ENCODE peak calls at places on chromosomes 1 and 21, in nine cellular contexts. W, Z, T, F, L, N, S, U and P are unnamed samples.

GRCh38 chr1:38140025-38140487 is 93.5 kb upstream of the POU3F1 start:
- DNase-seq in U (peak; percentile 24), T (no peak), W (no peak), N (no peak), F (no peak), L (no peak), Z (no peak), S (no peak), P (no peak)

GRCh38 chr1:246724725-246725095 is 501 bp downstream of the SCCPDH start:
- DNase-seq in U (peak; percentile 46), L (no peak), S (no peak), Z (no peak), N (no peak), T (no peak), F (no peak), W (peak; percentile 64), P (peak; percentile 60)

GRCh38 chr1:169120066-169120465 is 13.6 kb downstream of the ATP1B1 start:
- DNase-seq in U (peak; percentile 80), W (no peak), Z (no peak), S (peak; percentile 46), T (no peak), L (no peak), F (no peak), N (no peak), P (no peak)

GRCh38 chr21:45634511-45635183 is 8.9 kb upstream of the PCBP3 start:
- DNase-seq in N (no peak), U (peak; percentile 18), W (peak; percentile 26), S (no peak), Z (no peak), L (no peak), T (no peak), F (no peak), P (no peak)

GRCh38 chr1:223341111-223341510 is 22.9 kb downstream of the SUSD4 start:
- DNase-seq in F (no peak), W (peak; percentile 37), N (peak; percentile 80), U (peak; percentile 56), L (peak; percentile 61), S (no peak), Z (no peak), T (no peak), P (peak; percentile 38)

GRCh38 chr1:27299385-27300252 is 22.3 kb upstream of the TMEM222 start:
- DNase-seq in W (peak; percentile 98), U (peak; percentile 100), S (peak; percentile 99), F (no peak), T (peak; percentile 51), N (peak; percentile 85), Z (no peak), L (peak; percentile 50), P (peak; percentile 85)

GRCh38 chr1:161885013-161885412 is 118.9 kb downstream of the ATF6 start:
- DNase-seq in F (no peak), W (peak; percentile 94), U (peak; percentile 93), L (no peak), S (peak; percentile 78), T (no peak), Z (no peak), N (no peak), P (peak; percentile 90)

GRCh38 chr1:22916469-22916817 is 56.2 kb downstream of the LACTBL1 start:
- DNase-seq in U (no peak), T (peak; percentile 51), F (no peak), L (peak; percentile 51), W (no peak), Z (no peak), N (no peak), S (no peak), P (peak; percentile 38)

GRCh38 chr1:40392206-40392605 is 18.7 kb downstream of the SMAP2 start:
- DNase-seq in W (peak; percentile 58), F (no peak), T (no peak), U (peak; percentile 88), S (no peak), L (peak; percentile 46), Z (no peak), N (no peak), P (peak; percentile 43)

GRCh38 chr1:71843023-71843422 is 439.3 kb downstream of the NEGR1 start:
- DNase-seq in T (no peak), Z (no peak), S (no peak), W (no peak), U (no peak), L (no peak), N (no peak), F (no peak), P (no peak)

GRCh38 chr1:205335692-205336091 is 14.1 kb upstream of the NUAK2 start:
- DNase-seq in T (peak; percentile 90), S (no peak), U (peak; percentile 62), N (peak; percentile 86), L (peak; percentile 74), Z (peak; percentile 86), W (peak; percentile 71), F (peak; percentile 82), P (peak; percentile 97)

GRCh38 chr1:236165238-236165981 is 23.1 kb downstream of the GPR137B start:
- DNase-seq in S (no peak), L (no peak), F (no peak), N (no peak), Z (no peak), U (no peak), W (no peak), T (no peak), P (no peak)

GRCh38 chr1:35097224-35097623 is 18.0 kb downstream of the ZMYM1 start:
- DNase-seq in L (no peak), N (no peak), U (no peak), T (no peak), S (no peak), F (no peak), W (peak; percentile 45), Z (no peak), P (no peak)

GRCh38 chr1:87888456-87888855 is 559.8 kb downstream of the LMO4 start:
- DNase-seq in S (no peak), U (no peak), T (no peak), N (no peak), L (no peak), Z (no peak), W (no peak), F (no peak), P (no peak)

DNA sequence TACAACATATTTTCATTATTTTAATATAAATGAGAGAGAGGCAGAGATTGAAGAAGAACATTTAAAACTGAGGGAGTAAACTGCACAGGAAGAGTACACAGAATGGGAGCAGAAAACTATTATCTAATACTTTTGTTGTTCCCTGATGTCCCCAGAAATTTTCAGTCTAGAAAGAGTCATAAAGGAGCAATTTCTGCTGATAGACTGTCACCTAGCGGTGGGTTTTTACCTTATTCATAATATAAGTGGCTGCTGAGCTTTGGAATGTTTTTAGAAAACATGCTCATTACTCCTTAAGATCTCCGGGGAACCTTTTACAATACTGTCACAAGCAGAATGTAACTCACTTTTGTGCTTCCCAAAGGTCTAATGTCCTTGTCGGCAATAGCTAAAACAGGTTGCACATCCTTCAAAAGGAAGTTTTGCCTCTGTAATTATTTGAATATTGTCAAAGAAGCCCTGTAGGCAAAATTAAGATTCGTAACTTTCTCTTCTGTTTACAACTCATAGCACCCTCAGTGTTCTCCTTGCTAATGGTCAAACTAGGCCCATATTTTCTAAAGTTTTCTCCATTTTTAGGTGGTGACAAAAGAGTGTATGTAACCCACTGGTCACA is 4.9 kb upstream of the NPL start:
- DNase-seq in Z (no peak), F (no peak), U (peak; percentile 50), W (peak; percentile 59), N (no peak), T (no peak), L (no peak), S (no peak), P (peak; percentile 71)
- TF ChIP-seq CTCF in Z (peak; percentile 88), F (peak; percentile 78), U (peak; percentile 95), W (peak; percentile 74), N (peak; percentile 66), T (peak; percentile 73), L (peak; percentile 82), S (peak; percentile 84), P (peak; percentile 93)

GRCh38 chr1:36199934-36200741 is 24.1 kb upstream of the THRAP3 start:
- DNase-seq in T (no peak), U (peak; percentile 60), W (peak; percentile 50), F (no peak), S (no peak), L (peak; percentile 47), Z (no peak), N (no peak), P (peak; percentile 78)
- TF ChIP-seq CTCF in T (no peak), U (no peak), W (no peak), F (no peak), S (no peak), L (no peak), Z (no peak), N (no peak), P (no peak)

GRCh38 chr1:36359911-36360310 is 25.8 kb downstream of the STK40 start:
- DNase-seq in T (no peak), F (no peak), S (no peak), L (no peak), U (peak; percentile 37), N (no peak), Z (peak; percentile 60), W (no peak), P (peak; percentile 55)
- TF ChIP-seq CTCF in T (no peak), F (no peak), S (no peak), L (no peak), U (no peak), N (no peak), Z (no peak), W (no peak), P (no peak)

DNA sequence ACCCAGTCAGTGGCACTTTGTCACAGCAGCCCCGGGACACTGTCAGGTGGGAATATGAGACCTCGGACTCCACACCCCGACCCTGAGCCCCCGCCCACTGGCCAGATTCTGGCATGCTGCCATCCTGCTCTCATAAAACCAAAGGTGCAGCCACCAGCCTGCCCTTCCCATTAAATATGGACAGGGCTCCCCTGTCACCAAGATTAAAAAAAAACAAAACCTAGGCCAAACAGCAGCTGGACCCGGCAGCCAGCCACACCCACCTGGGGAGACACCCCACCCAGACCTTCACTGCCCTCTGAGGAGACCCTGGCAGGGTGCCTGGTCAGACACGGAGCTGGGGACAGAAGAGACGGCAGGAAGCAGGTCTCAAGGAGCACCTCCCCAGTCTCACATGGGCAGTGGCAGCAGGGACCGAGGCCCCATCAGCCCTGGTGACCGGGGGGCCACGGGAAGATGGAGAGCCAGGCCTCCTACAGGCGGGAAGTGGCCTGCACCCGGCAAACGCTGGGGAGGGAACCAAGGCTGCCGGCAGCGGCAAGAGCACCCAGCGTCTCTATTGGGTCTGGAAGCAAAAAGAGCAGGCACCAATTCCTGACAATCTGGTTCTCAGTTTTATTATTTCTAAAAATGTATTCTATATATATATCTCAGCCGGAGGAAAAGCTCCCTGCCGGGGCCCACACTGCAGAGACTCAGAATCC is 61.9 kb downstream of the ACOT7 start:
- DNase-seq in S (no peak), N (no peak), L (no peak), W (no peak), Z (no peak), F (no peak), T (no peak), U (no peak), P (no peak)
- TF ChIP-seq CTCF in S (peak; percentile 4), N (no peak), L (no peak), W (no peak), Z (no peak), F (no peak), T (no peak), U (no peak), P (no peak)